ENCODE peak calls at places on chromosomes 1 and 21, in five cellular contexts. H, U, P, K and B are unnamed samples.

GRCh38 chr1:111880866-111881837 is 108.3 kb downstream of the KCND3 start:
- DNase-seq in U (no peak), K (no peak), P (no peak), H (no peak), B (no peak)

GRCh38 chr1:117606608-117607261 is 887 bp downstream of the TENT5C start:
- DNase-seq in U (peak; percentile 72), H (no peak), K (peak; percentile 46), P (peak; percentile 59), B (no peak)

GRCh38 chr1:168279253-168279652 is 1.4 kb upstream of the TBX19 start:
- DNase-seq in U (no peak), P (no peak), H (no peak), K (no peak), B (no peak)

GRCh38 chr1:231512147-231512698 is 16.2 kb upstream of the TSNAX start:
- DNase-seq in U (no peak), H (no peak), K (no peak), P (peak; percentile 77), B (peak; percentile 89)

GRCh38 chr1:3775498-3776230 is 3.1 kb downstream of the SMIM1 start:
- DNase-seq in H (no peak), K (peak; percentile 72), U (peak; percentile 51), P (no peak), B (peak; percentile 36)

GRCh38 chr21:44375686-44376320 is 22.4 kb downstream of the TRPM2 start:
- DNase-seq in U (no peak), P (no peak), H (no peak), K (no peak), B (no peak)

GRCh38 chr1:197666769-197667285 is 108.5 kb downstream of the DENND1B start:
- DNase-seq in K (no peak), P (no peak), H (no peak), U (no peak), B (no peak)

GRCh38 chr1:64140596-64140995 is 62.8 kb upstream of the UBE2U start:
- DNase-seq in H (no peak), K (no peak), U (no peak), P (no peak), B (no peak)

GRCh38 chr1:164614316-164614715 is 55.3 kb downstream of the PBX1 start:
- DNase-seq in K (no peak), P (no peak), H (no peak), U (no peak), B (no peak)

GRCh38 chr1:95126366-95126765 is 9.2 kb downstream of the TLCD4 start:
- DNase-seq in U (no peak), P (no peak), K (no peak), H (no peak), B (no peak)

GRCh38 chr1:230778916-230779590 is 31.9 kb downstream of the CAPN9 start:
- DNase-seq in U (no peak), K (no peak), H (no peak), P (no peak), B (no peak)

GRCh38 chr1:37723390-37724078 is 31.2 kb downstream of the CDCA8 start:
- DNase-seq in H (no peak), U (no peak), K (no peak), P (no peak), B (no peak)

GRCh38 chr1:151399890-151400235 is 490 bp downstream of the PSMB4 start:
- DNase-seq in K (peak; percentile 59), P (no peak), H (no peak), U (no peak), B (no peak)

GRCh38 chr1:94383966-94384408 is 34.2 kb upstream of the ABCD3 start:
- DNase-seq in K (no peak), H (no peak), U (no peak), P (no peak), B (no peak)

GRCh38 chr1:228989992-228990827 is 254.9 kb downstream of the RHOU start:
- DNase-seq in H (peak; percentile 21), K (no peak), U (no peak), P (no peak), B (no peak)

GRCh38 chr1:81876901-81877750 is 76.4 kb downstream of the ADGRL2 start:
- DNase-seq in U (no peak), K (no peak), H (no peak), P (peak; percentile 69), B (peak; percentile 27)

GRCh38 chr21:32562426-32562825 is 22.9 kb downstream of the TCP10L start:
- DNase-seq in P (no peak), U (no peak), K (peak; percentile 62), H (peak; percentile 19), B (no peak)

GRCh38 chr21:35142036-35142825 is 93.1 kb upstream of the RUNX1 start:
- DNase-seq in H (no peak), K (no peak), U (no peak), P (no peak), B (no peak)

GRCh38 chr1:157963713-157964112 is 29.7 kb upstream of the KIRREL1 start:
- DNase-seq in K (peak; percentile 84), H (peak; percentile 19), U (peak; percentile 22), P (no peak), B (no peak)

GRCh38 chr1:209038316-209038715 is 545.2 kb upstream of the CAMK1G start:
- DNase-seq in H (no peak), U (no peak), K (no peak), P (no peak), B (no peak)

GRCh38 chr1:218463194-218464156 is 118.3 kb downstream of the TGFB2 start:
- DNase-seq in K (peak; percentile 70), U (no peak), H (no peak), P (no peak), B (no peak)

GRCh38 chr1:93976711-93977328 is 67.6 kb upstream of the GCLM start:
- DNase-seq in U (no peak), H (no peak), P (no peak), K (no peak), B (no peak)

GRCh38 chr1:184002071-184002470 is 35.5 kb downstream of the COLGALT2 start:
- DNase-seq in H (no peak), K (peak; percentile 63), U (no peak), P (peak; percentile 78), B (peak; percentile 48)

GRCh38 chr1:202656057-202656456 is 54.2 kb downstream of the SYT2 start:
- DNase-seq in H (no peak), P (no peak), K (peak; percentile 78), U (no peak), B (no peak)

GRCh38 chr1:11784993-11785769 is 20.6 kb downstream of the MTHFR start:
- DNase-seq in H (no peak), K (peak; percentile 90), P (peak; percentile 47), U (no peak), B (no peak)

GRCh38 chr1:208682664-208683013 is 438.5 kb upstream of the PLXNA2 start:
- DNase-seq in K (no peak), H (no peak), P (no peak), U (no peak), B (no peak)

GRCh38 chr1:48916121-48917069 is 139.7 kb upstream of the BEND5 start:
- DNase-seq in H (no peak), U (no peak), P (peak; percentile 42), K (peak; percentile 69), B (no peak)

GRCh38 chr1:115771847-115772457 is 3.4 kb upstream of the CASQ2 start:
- DNase-seq in K (peak; percentile 86), U (no peak), H (peak; percentile 21), P (peak; percentile 82), B (peak; percentile 91)

GRCh38 chr1:117173006-117173405 is 37.7 kb downstream of the VTCN1 start:
- DNase-seq in P (no peak), U (no peak), K (no peak), H (no peak), B (no peak)

DNA sequence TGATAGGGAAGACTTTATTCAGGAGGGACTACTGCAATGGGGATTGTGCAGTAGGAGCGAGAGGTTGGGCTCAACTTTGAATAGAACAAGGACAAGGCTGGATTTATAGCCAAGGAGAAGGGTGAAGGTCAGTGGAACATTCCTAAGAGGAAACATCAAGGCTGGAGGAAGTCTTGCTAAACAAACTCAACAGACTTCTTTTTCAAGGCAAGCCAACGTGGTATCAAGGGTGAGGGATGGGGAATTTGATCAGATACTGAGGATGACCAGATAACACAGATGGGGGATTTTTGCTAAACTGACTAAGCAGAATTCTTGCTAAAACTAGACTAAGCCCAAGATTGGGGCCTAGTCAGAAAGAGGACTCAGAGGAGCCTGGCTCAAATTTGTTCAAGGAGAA is 107.3 kb downstream of the DUSP10 start:
- DNase-seq in P (no peak), H (no peak), U (no peak), K (no peak), B (no peak)
- H3K27ac ChIP-seq in P (no peak overlapping the region), H (no peak overlapping the region), U (no peak overlapping the region), K (no peak overlapping the region), B (no peak overlapping the region)

GRCh38 chr1:58189453-58189852 is 357.1 kb downstream of the OMA1 start:
- DNase-seq in H (no peak), P (no peak), K (no peak), U (no peak), B (no peak)

DNA sequence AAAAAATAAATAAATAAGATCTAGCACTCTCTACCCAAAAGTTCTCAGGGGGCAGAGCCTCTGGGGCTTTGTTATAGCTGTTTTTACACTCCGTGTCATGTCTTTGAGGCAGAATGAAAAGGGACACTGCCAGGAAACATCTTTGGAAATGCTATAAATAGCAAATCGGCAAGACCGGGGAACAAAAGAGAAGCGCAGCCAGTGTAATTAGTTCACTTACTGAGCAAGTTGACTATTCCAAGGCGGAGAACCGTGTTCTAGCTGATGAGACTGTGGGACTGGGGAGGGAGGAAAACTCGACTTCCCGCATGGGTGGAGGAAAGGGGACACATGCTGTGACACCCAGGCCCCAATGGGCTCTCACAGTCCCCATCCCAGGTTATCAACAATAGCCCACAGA is 355.9 kb downstream of the OMA1 start:
- DNase-seq in P (no peak), U (no peak), H (no peak), K (peak; percentile 21), B (no peak)
- H3K27ac ChIP-seq in P (no peak overlapping the region), U (no peak overlapping the region), H (no peak overlapping the region), K (no peak overlapping the region), B (no peak overlapping the region)

GRCh38 chr1:980602-981395 is 1.1 kb downstream of the PERM1 start:
- DNase-seq in H (no peak), K (peak; percentile 3), U (no peak), P (no peak), B (no peak)

GRCh38 chr1:980137-980571 is 1.7 kb downstream of the PERM1 start:
- DNase-seq in P (no peak), K (no peak), U (no peak), H (no peak), B (no peak)

GRCh38 chr1:979744-980072 is 2.2 kb downstream of the PERM1 start:
- DNase-seq in H (no peak), P (no peak), K (no peak), U (no peak), B (no peak)

GRCh38 chr1:978069-978834 is 3.6 kb downstream of the PERM1 start:
- DNase-seq in P (no peak), U (no peak), H (no peak), K (no peak), B (no peak)

GRCh38 chr1:978835-979743 is 2.8 kb downstream of the PERM1 start:
- DNase-seq in U (no peak), P (no peak), K (no peak), H (no peak), B (no peak)
- H3K27ac ChIP-seq in U (no peak overlapping the region), P (no peak overlapping the region), K (no peak overlapping the region), H (no peak overlapping the region), B (no peak overlapping the region)

DNA sequence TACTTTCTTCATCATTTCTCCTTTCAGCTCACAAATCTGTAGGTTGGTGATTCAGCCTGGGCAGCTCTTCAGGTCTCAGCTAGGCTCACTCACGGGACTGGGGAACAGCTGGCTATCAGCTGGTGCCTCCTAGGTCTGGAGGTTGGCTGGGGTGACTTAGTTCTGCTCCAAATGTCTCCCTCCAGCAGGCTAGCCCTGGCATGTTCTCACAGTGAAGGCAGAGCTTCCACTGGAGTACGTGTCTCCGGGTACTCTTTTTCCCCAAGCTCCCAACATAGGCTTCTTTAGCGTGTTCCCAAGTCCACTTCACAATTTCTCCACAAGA is 12.5 kb upstream of the VAMP4 start:
- DNase-seq in U (no peak), K (no peak), P (no peak), H (no peak), B (peak; percentile 31)
- H3K27ac ChIP-seq in U (no peak overlapping the region), K (no peak overlapping the region), P (no peak overlapping the region), H (peak overlapping the region; percentile 59), B (peak overlapping the region; percentile 38)